ENCODE peak calls at places on chromosomes 16 and 17, in ten cellular contexts. D, O, L, V, Y, H, J, B, C and R are unnamed samples.

GRCh38 chr17:50177983-50178834 is 12.4 kb downstream of the SGCA start:
- DNase-seq in D (peak), O (peak), L (peak), V (peak), Y (peak), H (peak), J (no peak), B (peak), C (no peak), R (peak)

GRCh38 chr17:60557805-60558204 is 31.8 kb upstream of the APPBP2 start:
- DNase-seq in D (no peak), O (no peak), L (no peak), V (no peak), Y (no peak), H (no peak), J (no peak), B (no peak), C (no peak), R (no peak)

GRCh38 chr16:29710227-29711219 is 31.5 kb downstream of the QPRT start:
- DNase-seq in D (no peak), O (no peak), L (no peak), V (peak), Y (no peak), H (no peak), J (no peak), B (no peak), C (no peak), R (no peak)

GRCh38 chr16:67399218-67399733 is 6.0 kb upstream of the TPPP3 start:
- DNase-seq in D (peak), O (peak), L (peak), V (no peak), Y (no peak), H (no peak), J (no peak), B (no peak), C (no peak), R (no peak)

GRCh38 chr16:4217246-4218131 is 24.4 kb downstream of the SRL start:
- DNase-seq in D (peak), O (no peak), L (no peak), V (no peak), Y (no peak), H (peak), J (peak), B (peak), C (no peak), R (peak)

GRCh38 chr17:82548681-82549303 is 29.3 kb downstream of the FOXK2 start:
- DNase-seq in D (peak), O (no peak), L (no peak), V (no peak), Y (no peak), H (no peak), J (no peak), B (no peak), C (no peak), R (no peak)

GRCh38 chr17:34423978-34424813 is 61.2 kb upstream of the CCL1 start:
- DNase-seq in D (no peak), O (no peak), L (no peak), V (no peak), Y (no peak), H (no peak), J (no peak), B (no peak), C (no peak), R (no peak)

GRCh38 chr17:9001539-9001938 is 19.8 kb upstream of the NTN1 start:
- DNase-seq in D (no peak), O (no peak), L (no peak), V (no peak), Y (no peak), H (no peak), J (no peak), B (no peak), C (no peak), R (no peak)

GRCh38 chr16:82713778-82714177 is 87.0 kb downstream of the CDH13 start:
- DNase-seq in D (no peak), O (no peak), L (no peak), V (no peak), Y (no peak), H (no peak), J (no peak), B (no peak), C (no peak), R (no peak)

GRCh38 chr17:5780476-5780875 is 196.2 kb upstream of the NLRP1 start:
- DNase-seq in D (no peak), O (no peak), L (no peak), V (peak), Y (no peak), H (no peak), J (no peak), B (no peak), C (no peak), R (no peak)

GRCh38 chr16:66207139-66207863 is 159.2 kb upstream of the CDH5 start:
- DNase-seq in D (peak), O (no peak), L (no peak), V (no peak), Y (no peak), H (no peak), J (peak), B (no peak), C (no peak), R (no peak)

GRCh38 chr16:74627506-74628220 is 20.7 kb upstream of the GLG1 start:
- DNase-seq in D (no peak), O (no peak), L (no peak), V (peak), Y (no peak), H (no peak), J (no peak), B (no peak), C (no peak), R (no peak)

GRCh38 chr16:15708096-15708495 is 58.1 kb downstream of the NDE1 start:
- DNase-seq in D (no peak), O (no peak), L (no peak), V (peak), Y (no peak), H (no peak), J (no peak), B (no peak), C (no peak), R (no peak)

GRCh38 chr17:58371300-58371950 is 19.4 kb upstream of the SUPT4H1 start:
- DNase-seq in D (no peak), O (no peak), L (no peak), V (no peak), Y (no peak), H (no peak), J (no peak), B (no peak), C (no peak), R (no peak)

GRCh38 chr17:67891481-67892119 is 66.3 kb downstream of the BPTF start:
- DNase-seq in D (no peak), O (no peak), L (no peak), V (peak), Y (no peak), H (peak), J (no peak), B (no peak), C (no peak), R (peak)

GRCh38 chr16:21186326-21186691 is 25.1 kb downstream of the ZP2 start:
- DNase-seq in D (no peak), O (no peak), L (no peak), V (no peak), Y (no peak), H (no peak), J (no peak), B (no peak), C (no peak), R (no peak)

GRCh38 chr16:83859265-83859664 is 39.6 kb upstream of the MLYCD start:
- DNase-seq in D (no peak), O (no peak), L (no peak), V (no peak), Y (no peak), H (no peak), J (no peak), B (no peak), C (no peak), R (no peak)

GRCh38 chr16:10895053-10895946 is 18.3 kb downstream of the CIITA start:
- DNase-seq in D (peak), O (no peak), L (peak), V (peak), Y (no peak), H (no peak), J (no peak), B (no peak), C (no peak), R (no peak)

GRCh38 chr17:7632492-7632894 is 2.6 kb downstream of the SHBG start:
- DNase-seq in D (no peak), O (no peak), L (no peak), V (no peak), Y (no peak), H (no peak), J (no peak), B (no peak), C (no peak), R (no peak)

GRCh38 chr17:72467841-72468653 is 347.2 kb downstream of the SOX9 start:
- DNase-seq in D (peak), O (peak), L (no peak), V (peak), Y (no peak), H (no peak), J (no peak), B (no peak), C (no peak), R (no peak)

GRCh38 chr17:50117202-50118040 is 12.5 kb downstream of the SAMD14 start:
- DNase-seq in D (peak), O (peak), L (peak), V (peak), Y (peak), H (peak), J (peak), B (peak), C (no peak), R (no peak)

GRCh38 chr16:66044616-66045015 is 321.9 kb upstream of the CDH5 start:
- DNase-seq in D (no peak), O (no peak), L (no peak), V (no peak), Y (no peak), H (no peak), J (no peak), B (no peak), C (no peak), R (no peak)

GRCh38 chr16:66923247-66923851 is 2.0 kb downstream of the RRAD start:
- DNase-seq in D (no peak), O (no peak), L (no peak), V (peak), Y (no peak), H (no peak), J (peak), B (peak), C (no peak), R (peak)